ENCODE peak calls at places on chromosomes 1 and 21, in nine cellular contexts. A, V, K, O, N, Y, U, S and T are unnamed samples.

GRCh38 chr1:235908742-235909520 is 42.2 kb upstream of the LYST start:
- DNase-seq in A (no peak), V (peak; percentile 81), K (no peak), O (peak; percentile 89), N (no peak), Y (peak; percentile 74), U (peak; percentile 42), S (peak; percentile 68), T (peak; percentile 43)

GRCh38 chr1:147225193-147225730 is at the start of gene FMO5:
- DNase-seq in A (peak; percentile 89), V (peak; percentile 64), K (peak; percentile 38), O (no peak), N (peak; percentile 23), Y (peak; percentile 79), U (peak; percentile 31), S (no peak), T (no peak)

GRCh38 chr21:35252831-35253230 is 203.7 kb upstream of the RUNX1 start:
- DNase-seq in A (no peak), V (peak; percentile 30), K (no peak), O (no peak), N (no peak), Y (no peak), U (no peak), S (no peak), T (no peak)

GRCh38 chr1:3029991-3030662 is 8.9 kb downstream of the ACTRT2 start:
- DNase-seq in A (no peak), V (no peak), K (no peak), O (no peak), N (no peak), Y (no peak), U (no peak), S (no peak), T (no peak)

GRCh38 chr1:186715887-186716809 is 35.9 kb upstream of the PTGS2 start:
- DNase-seq in A (no peak), V (no peak), K (no peak), O (no peak), N (peak; percentile 5), Y (no peak), U (no peak), S (no peak), T (no peak)

GRCh38 chr1:46277658-46278373 is 25.6 kb downstream of the LRRC41 start:
- DNase-seq in A (no peak), V (no peak), K (no peak), O (no peak), N (no peak), Y (no peak), U (no peak), S (no peak), T (no peak)

GRCh38 chr1:88274431-88274830 is 409.6 kb upstream of the PKN2 start:
- DNase-seq in A (no peak), V (no peak), K (no peak), O (no peak), N (no peak), Y (no peak), U (no peak), S (no peak), T (no peak)

GRCh38 chr1:218346391-218347204 is 1.5 kb downstream of the TGFB2 start:
- DNase-seq in A (peak; percentile 57), V (peak; percentile 60), K (no peak), O (no peak), N (no peak), Y (peak; percentile 52), U (no peak), S (no peak), T (no peak)

GRCh38 chr1:198681831-198682756 is 43.3 kb downstream of the PTPRC start:
- DNase-seq in A (peak; percentile 80), V (peak; percentile 89), K (peak; percentile 94), O (no peak), N (peak; percentile 30), Y (peak; percentile 97), U (no peak), S (peak; percentile 25), T (no peak)

GRCh38 chr21:39874759-39875158 is 7.5 kb downstream of the PCP4 start:
- DNase-seq in A (no peak), V (no peak), K (no peak), O (no peak), N (no peak), Y (no peak), U (no peak), S (no peak), T (no peak)

GRCh38 chr1:8525291-8526275 is 207.7 kb downstream of the SLC45A1 start:
- DNase-seq in A (peak; percentile 91), V (peak; percentile 94), K (peak; percentile 86), O (peak; percentile 52), N (peak; percentile 73), Y (peak; percentile 98), U (peak; percentile 52), S (peak; percentile 46), T (peak; percentile 77)

GRCh38 chr1:243388276-243388675 is 132.4 kb downstream of the SDCCAG8 start:
- DNase-seq in A (no peak), V (no peak), K (no peak), O (no peak), N (no peak), Y (no peak), U (no peak), S (no peak), T (no peak)

GRCh38 chr1:156823210-156823790 is 6.7 kb upstream of the SH2D2A start:
- DNase-seq in A (no peak), V (no peak), K (no peak), O (no peak), N (no peak), Y (no peak), U (no peak), S (no peak), T (no peak)

GRCh38 chr1:53551428-53551995 is 92.3 kb downstream of the DMRTB1 start:
- DNase-seq in A (no peak), V (no peak), K (no peak), O (no peak), N (no peak), Y (no peak), U (no peak), S (no peak), T (no peak)

GRCh38 chr1:205536759-205537361 is 32.4 kb downstream of the CDK18 start:
- DNase-seq in A (no peak), V (no peak), K (no peak), O (no peak), N (no peak), Y (no peak), U (peak; percentile 47), S (no peak), T (no peak)

GRCh38 chr1:108877858-108878257 is 1.1 kb downstream of the GPSM2 start:
- DNase-seq in A (peak; percentile 3), V (peak; percentile 39), K (no peak), O (no peak), N (no peak), Y (peak; percentile 21), U (no peak), S (no peak), T (no peak)

GRCh38 chr1:242055921-242056320 is 57.0 kb upstream of the MAP1LC3C start:
- DNase-seq in A (no peak), V (no peak), K (no peak), O (no peak), N (no peak), Y (no peak), U (no peak), S (no peak), T (no peak)

GRCh38 chr1:101738475-101738874 is 258.3 kb downstream of the OLFM3 start:
- DNase-seq in A (no peak), V (peak; percentile 60), K (no peak), O (peak; percentile 35), N (no peak), Y (peak; percentile 63), U (no peak), S (no peak), T (no peak)

GRCh38 chr1:50279622-50280320 is 143.5 kb downstream of the DMRTA2 start:
- DNase-seq in A (peak; percentile 93), V (peak; percentile 3), K (no peak), O (no peak), N (no peak), Y (no peak), U (no peak), S (no peak), T (no peak)

GRCh38 chr1:15690317-15690716 is 6.2 kb downstream of the PLEKHM2 start:
- DNase-seq in A (no peak), V (no peak), K (no peak), O (no peak), N (no peak), Y (no peak), U (no peak), S (no peak), T (no peak)

GRCh38 chr1:11444907-11445306 is 34.0 kb upstream of the DISP3 start:
- DNase-seq in A (no peak), V (no peak), K (no peak), O (no peak), N (no peak), Y (no peak), U (no peak), S (no peak), T (no peak)

GRCh38 chr1:227317541-227318002 is 720 bp downstream of the CDC42BPA start:
- DNase-seq in A (peak; percentile 92), V (peak; percentile 66), K (no peak), O (no peak), N (peak; percentile 48), Y (peak; percentile 76), U (peak; percentile 20), S (no peak), T (peak; percentile 27)

GRCh38 chr1:93751391-93752250 is 70.0 kb upstream of the BCAR3 start:
- DNase-seq in A (no peak), V (no peak), K (no peak), O (no peak), N (no peak), Y (no peak), U (no peak), S (no peak), T (no peak)

GRCh38 chr21:41678016-41678935 is 88.6 kb downstream of the RIPK4 start:
- DNase-seq in A (peak; percentile 64), V (no peak), K (no peak), O (no peak), N (peak; percentile 49), Y (no peak), U (peak; percentile 68), S (no peak), T (no peak)

GRCh38 chr1:32892368-32893197 is 6.3 kb downstream of the HPCA start:
- DNase-seq in A (peak; percentile 88), V (no peak), K (no peak), O (no peak), N (peak; percentile 81), Y (peak; percentile 44), U (no peak), S (no peak), T (no peak)

GRCh38 chr1:66686406-66686805 is 65.9 kb upstream of the DYNLT5 start:
- DNase-seq in A (no peak), V (no peak), K (no peak), O (no peak), N (no peak), Y (no peak), U (no peak), S (no peak), T (no peak)

GRCh38 chr1:235874226-235874625 is 7.5 kb upstream of the LYST start:
- DNase-seq in A (no peak), V (no peak), K (no peak), O (no peak), N (no peak), Y (no peak), U (no peak), S (no peak), T (no peak)

GRCh38 chr1:168972887-168973286 is 133.6 kb upstream of the ATP1B1 start:
- DNase-seq in A (no peak), V (peak; percentile 7), K (no peak), O (no peak), N (peak; percentile 41), Y (no peak), U (no peak), S (no peak), T (no peak)

GRCh38 chr1:31718519-31718918 is 14.7 kb upstream of the COL16A1 start:
- DNase-seq in A (no peak), V (no peak), K (no peak), O (no peak), N (no peak), Y (no peak), U (no peak), S (no peak), T (no peak)